ENCODE peak calls at places on chromosomes 1 and 21, in six cellular contexts. X, I, E, Q, P and A are unnamed samples. For H3K4me1, the result is how much of the 10 kb centered on the place peaks cover.

GRCh38 chr1:161494069-161494735 is 11.1 kb upstream of the FCGR2A start:
- DNase-seq in X (no peak), I (no peak), E (no peak), Q (no peak), P (no peak), A (no peak)

GRCh38 chr1:37989381-37989930 is 366 bp downstream of the SF3A3 start:
- DNase-seq in X (no peak), I (no peak), E (no peak), Q (no peak), P (no peak), A (peak)

GRCh38 chr1:97145321-97145956 is 423.9 kb downstream of the PTBP2 start:
- DNase-seq in X (no peak), I (no peak), E (no peak), Q (no peak), P (no peak), A (no peak)

GRCh38 chr1:4170548-4170947 is 270.5 kb upstream of the C1orf174 start:
- DNase-seq in X (no peak), I (no peak), E (no peak), Q (no peak), P (no peak), A (no peak)

GRCh38 chr1:47618830-47619229 is 181.0 kb downstream of the FOXD2 start:
- DNase-seq in X (no peak), I (no peak), E (no peak), Q (no peak), P (no peak), A (no peak)

GRCh38 chr1:36771678-36772284 is 262.5 kb downstream of the GRIK3 start:
- DNase-seq in X (no peak), I (no peak), E (no peak), Q (no peak), P (no peak), A (peak)

GRCh38 chr1:56776581-56776980 is 42.6 kb downstream of the FYB2 start:
- DNase-seq in X (no peak), I (no peak), E (no peak), Q (no peak), P (no peak), A (no peak)

GRCh38 chr1:53704304-53704703 is 34.7 kb downstream of the GLIS1 start:
- DNase-seq in X (no peak), I (no peak), E (no peak), Q (no peak), P (no peak), A (no peak)

GRCh38 chr1:19081218-19081893 is 124.9 kb upstream of the IFFO2 start:
- DNase-seq in X (no peak), I (no peak), E (peak), Q (no peak), P (peak), A (no peak)

GRCh38 chr1:53370369-53370961 is 42.6 kb upstream of the LRP8 start:
- DNase-seq in X (no peak), I (no peak), E (no peak), Q (no peak), P (no peak), A (peak)

GRCh38 chr1:150302338-150302737 is 8.7 kb downstream of the MRPS21 start:
- DNase-seq in X (no peak), I (no peak), E (no peak), Q (no peak), P (no peak), A (no peak)

GRCh38 chr1:23719162-23719820 is 24.0 kb upstream of the ELOA start:
- DNase-seq in X (no peak), I (no peak), E (no peak), Q (no peak), P (peak), A (no peak)

GRCh38 chr1:180841460-180841859 is 71.2 kb upstream of the KIAA1614 start:
- DNase-seq in X (no peak), I (no peak), E (no peak), Q (no peak), P (no peak), A (no peak)

DNA sequence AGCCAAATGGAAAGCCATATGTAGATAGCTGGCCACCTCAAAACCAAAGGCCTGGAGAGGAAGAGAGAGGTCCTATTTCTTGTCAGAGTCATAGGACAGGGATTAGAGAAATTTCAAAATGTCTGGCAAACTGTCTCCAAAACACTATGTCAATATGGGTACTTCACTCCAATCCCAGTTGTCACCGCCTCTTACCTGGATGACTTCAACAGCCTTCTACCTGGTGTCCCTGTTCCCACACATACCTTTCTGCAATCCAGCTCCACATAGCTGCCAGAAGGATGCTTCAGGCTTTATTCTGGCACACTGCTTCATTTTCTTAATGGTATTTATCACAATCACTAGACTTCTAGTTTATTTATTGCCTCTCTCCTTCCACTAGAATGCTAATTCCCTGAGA is 14.5 kb downstream of the PTGER3 start:
- DNase-seq in X (no peak), I (no peak), E (no peak), Q (no peak), P (no peak), A (no peak)
- H3K27ac ChIP-seq in X (no peak), I (peak), E (no peak), Q (no peak), P (no peak), A (no peak)

GRCh38 chr1:153387785-153388184 is 3.1 kb downstream of the S100A8 start:
- DNase-seq in X (no peak), I (no peak), E (no peak), Q (no peak), P (no peak), A (no peak)

GRCh38 chr1:153386500-153386901 is 4.4 kb downstream of the S100A8 start:
- DNase-seq in X (no peak), I (no peak), E (no peak), Q (no peak), P (peak), A (no peak)

GRCh38 chr1:153384996-153385580 is 5.8 kb downstream of the S100A8 start:
- DNase-seq in X (no peak), I (no peak), E (no peak), Q (no peak), P (no peak), A (no peak)

GRCh38 chr1:153389394-153389793 is 1.5 kb downstream of the S100A8 start:
- DNase-seq in X (no peak), I (no peak), E (no peak), Q (no peak), P (no peak), A (no peak)

GRCh38 chr1:153387001-153387400 is 3.9 kb downstream of the S100A8 start:
- DNase-seq in X (no peak), I (no peak), E (no peak), Q (no peak), P (no peak), A (no peak)
- H3K4me1 ChIP-seq in X (under half), I (under half), E (under half), Q (under half), P (under half), A (under half)

GRCh38 chr1:40352126-40352525 is 21.4 kb upstream of the SMAP2 start:
- DNase-seq in X (no peak), I (no peak), E (no peak), Q (no peak), P (no peak), A (no peak)
- TF ChIP-seq CTCF in X (no peak), I (no peak), E (no peak), Q (no peak), P (no peak), A (no peak)

GRCh38 chr1:40371707-40372258 is 1.7 kb upstream of the SMAP2 start:
- DNase-seq in X (no peak), I (no peak), E (no peak), Q (no peak), P (no peak), A (no peak)

GRCh38 chr1:40377512-40377911 is 4.0 kb downstream of the SMAP2 start:
- DNase-seq in X (no peak), I (no peak), E (no peak), Q (no peak), P (no peak), A (no peak)

GRCh38 chr1:40372658-40373322 is 737 bp upstream of the SMAP2 start:
- DNase-seq in X (no peak), I (peak), E (no peak), Q (no peak), P (no peak), A (no peak)

DNA sequence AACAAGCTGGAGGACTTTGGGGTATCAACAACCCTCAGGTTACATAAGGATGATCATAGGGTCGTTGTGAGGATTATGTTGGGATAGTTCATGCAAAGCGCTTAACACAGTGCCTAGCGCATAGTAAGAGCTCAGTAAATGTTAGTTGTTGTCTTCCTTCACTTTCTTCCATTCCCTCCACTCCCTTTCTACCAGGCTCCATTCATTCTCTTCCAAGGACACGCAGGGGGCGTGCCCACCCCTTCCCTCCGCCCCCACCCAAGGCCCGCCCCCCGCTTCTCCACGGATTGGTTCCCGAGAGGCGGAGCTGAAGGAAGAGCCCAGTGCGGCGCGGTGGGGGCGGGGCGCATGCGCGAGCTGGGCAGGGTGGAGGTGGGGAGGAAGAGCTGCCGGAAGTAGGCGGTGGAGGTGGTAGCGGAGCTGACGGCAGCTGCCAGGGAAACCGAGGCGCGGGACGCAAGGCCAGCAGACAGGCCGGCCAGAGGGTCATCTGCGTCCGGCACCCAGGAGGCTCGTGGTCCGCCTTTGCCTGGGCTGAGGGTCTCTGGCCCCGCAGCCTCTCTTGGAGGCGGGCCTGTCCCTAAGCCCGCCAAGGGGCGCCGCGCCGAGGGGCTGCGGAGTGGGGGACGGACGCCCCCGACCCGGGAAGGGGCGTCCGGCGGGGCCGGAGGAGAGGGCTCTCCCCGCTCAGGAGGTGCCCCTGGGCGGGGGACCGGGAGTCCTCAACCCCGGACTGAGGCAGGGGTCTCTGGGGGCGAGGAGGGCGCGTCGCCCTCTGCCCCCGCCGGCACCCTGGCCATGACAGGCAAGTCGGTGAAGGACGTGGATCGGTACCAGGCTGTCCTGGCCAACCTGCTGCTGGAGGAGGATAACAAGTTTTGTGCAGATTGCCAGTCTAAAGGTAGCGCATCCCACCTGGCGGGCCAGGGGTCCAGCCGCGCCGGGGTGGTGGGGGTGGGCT is at the start of gene SMAP2:
- DNase-seq in X (peak), I (peak), E (peak), Q (peak), P (peak), A (peak)
- H3K27ac ChIP-seq in X (peak), I (peak), E (peak), Q (peak), P (peak), A (peak)

GRCh38 chr1:119956306-119956705 is 60.0 kb upstream of the ADAM30 start:
- DNase-seq in X (no peak), I (no peak), E (no peak), Q (no peak), P (no peak), A (no peak)

GRCh38 chr1:119958223-119958622 is 61.9 kb upstream of the ADAM30 start:
- DNase-seq in X (no peak), I (no peak), E (no peak), Q (no peak), P (no peak), A (no peak)

GRCh38 chr1:119960501-119960900 is 64.2 kb upstream of the ADAM30 start:
- DNase-seq in X (no peak), I (no peak), E (no peak), Q (no peak), P (no peak), A (no peak)

GRCh38 chr1:119959836-119960235 is 63.5 kb upstream of the ADAM30 start:
- DNase-seq in X (no peak), I (no peak), E (no peak), Q (no peak), P (no peak), A (no peak)

GRCh38 chr1:119959268-119959667 is 63.0 kb upstream of the ADAM30 start:
- DNase-seq in X (no peak), I (no peak), E (no peak), Q (no peak), P (no peak), A (no peak)
- H3K4me1 ChIP-seq in X (under half), I (under half), E (under half), Q (under half), P (under half), A (under half)

GRCh38 chr1:42734201-42735035 is 5.6 kb downstream of the CLDN19 start:
- DNase-seq in X (no peak), I (no peak), E (no peak), Q (no peak), P (no peak), A (no peak)

GRCh38 chr1:42732126-42732680 is 7.8 kb downstream of the CLDN19 start:
- DNase-seq in X (no peak), I (no peak), E (no peak), Q (no peak), P (no peak), A (no peak)

GRCh38 chr1:42733415-42734200 is 6.4 kb downstream of the CLDN19 start:
- DNase-seq in X (no peak), I (no peak), E (no peak), Q (no peak), P (no peak), A (no peak)

GRCh38 chr1:42730002-42730401 is 10.0 kb downstream of the CLDN19 start:
- DNase-seq in X (no peak), I (no peak), E (no peak), Q (no peak), P (no peak), A (no peak)

GRCh38 chr1:42730988-42731387 is 9.0 kb downstream of the CLDN19 start:
- DNase-seq in X (no peak), I (no peak), E (no peak), Q (no peak), P (no peak), A (no peak)
- TF ChIP-seq CTCF in X (peak), I (no peak), E (peak), Q (no peak), P (no peak), A (no peak)

DNA sequence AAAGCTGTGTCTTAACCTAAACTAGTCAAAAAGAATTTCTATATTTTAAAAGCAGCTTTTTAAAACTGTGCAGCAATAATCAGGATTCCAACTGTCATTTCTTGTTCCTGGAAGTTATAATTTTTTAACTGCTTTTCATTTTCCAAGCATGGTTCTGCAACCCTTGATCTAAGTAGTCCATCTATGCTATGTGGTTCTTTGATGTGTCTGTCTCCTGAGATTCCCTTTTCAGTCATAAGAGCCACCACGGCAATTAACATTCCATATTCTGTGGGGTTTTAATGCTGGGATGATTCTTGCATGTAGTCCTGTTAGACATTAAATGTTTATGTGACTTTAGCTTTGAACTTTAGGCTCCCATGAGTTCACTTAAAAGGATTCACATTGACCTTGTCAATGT is 220.4 kb downstream of the TPR start:
- DNase-seq in X (no peak), I (no peak), E (no peak), Q (no peak), P (no peak), A (no peak)
- H3K27ac ChIP-seq in X (no peak), I (no peak), E (no peak), Q (no peak), P (no peak), A (no peak)

DNA sequence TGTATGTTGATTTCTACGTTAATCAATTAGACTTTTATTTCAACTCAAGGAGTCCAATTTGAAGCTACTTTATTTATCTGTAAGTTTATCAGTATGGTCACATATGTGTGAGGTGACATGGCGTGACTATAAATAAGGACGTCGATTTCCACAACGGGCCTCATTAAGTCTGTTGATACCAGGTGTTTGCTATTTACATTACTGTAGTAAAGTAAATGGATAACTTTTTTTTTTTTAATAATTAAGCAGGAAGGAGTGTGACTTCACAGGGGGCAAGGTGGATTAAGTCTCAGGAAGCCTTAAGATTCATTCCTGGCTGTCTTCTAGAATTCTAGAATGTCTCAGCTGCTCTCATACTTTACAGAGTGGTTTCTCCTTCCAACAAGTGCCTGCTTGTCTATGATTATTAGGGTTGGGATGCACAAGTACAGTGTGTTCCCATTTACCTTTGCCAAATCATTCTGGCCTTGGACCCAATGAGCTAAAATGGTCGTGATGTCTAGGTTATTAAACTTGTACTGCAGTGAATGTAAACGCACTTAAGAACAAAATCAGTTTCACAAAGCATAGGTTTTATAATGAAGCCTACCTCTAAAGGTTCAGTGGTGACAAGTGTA is 15.5 kb downstream of the MAP3K7CL start:
- DNase-seq in X (no peak), I (no peak), E (no peak), Q (no peak), P (peak), A (no peak)
- H3K4me1 ChIP-seq in X (under half), I (under half), E (under half), Q (under half), P (half or more), A (under half)

DNA sequence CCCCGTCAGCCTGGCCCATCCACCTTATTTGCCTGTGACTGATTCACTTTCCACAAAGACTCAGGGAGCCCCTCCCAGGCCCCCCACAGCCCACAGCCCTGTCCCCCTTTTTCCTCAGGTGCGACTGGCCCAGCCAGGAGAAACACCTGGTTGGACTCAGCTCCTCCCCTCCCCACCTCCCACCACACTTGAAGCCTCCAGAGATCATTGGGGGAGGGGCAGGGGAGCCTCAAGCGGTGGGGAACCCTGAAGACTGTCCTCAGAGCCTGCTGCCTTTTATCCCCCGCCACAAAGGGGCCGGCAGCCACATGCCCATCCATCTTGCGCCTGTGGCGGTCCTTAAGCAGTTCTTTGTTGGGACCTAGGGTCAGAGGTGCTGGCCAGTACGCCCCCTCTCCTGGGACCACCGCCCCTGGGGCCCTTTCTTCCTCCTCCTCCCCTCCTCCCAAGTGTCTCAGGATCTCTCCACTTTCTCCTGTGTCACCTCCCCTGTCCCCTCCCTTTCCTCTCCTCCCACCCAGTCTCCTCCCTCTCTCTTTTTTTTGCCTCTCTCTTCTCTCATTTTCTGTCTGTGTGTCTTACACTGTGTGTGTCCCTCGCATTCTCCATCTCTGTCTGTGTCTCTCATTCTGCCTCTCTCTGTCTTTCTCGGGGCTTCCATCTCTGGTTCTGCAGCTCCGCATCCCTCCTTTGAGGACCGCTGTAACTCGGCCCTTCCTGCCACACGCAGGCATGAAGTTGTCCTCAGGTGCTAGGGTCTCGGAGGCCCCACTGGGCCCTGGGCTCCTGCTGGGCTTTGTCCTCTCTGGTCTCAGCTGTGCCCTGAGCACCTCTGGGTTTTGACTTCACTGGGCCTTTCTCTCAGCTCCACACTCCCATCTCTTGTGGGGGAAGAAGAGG is 12.2 kb downstream of the CRABP2 start:
- DNase-seq in X (no peak), I (no peak), E (no peak), Q (peak), P (no peak), A (no peak)
- TF ChIP-seq CTCF in X (no peak), I (no peak), E (no peak), Q (no peak), P (no peak), A (no peak)